ENCODE peak calls at places on chromosomes 11 and 22, in six cellular contexts. A is heart left ventricle; W is stomach; I is CD4-positive, alpha-beta T cell; B is adrenal gland; D is progenitor cell of endocrine pancreas. Z is an unnamed sample.

GRCh38 chr22:40648386-40648785 is 11.9 kb upstream of the MRTFA start:
- DNase-seq in A (no peak), D (no peak), B (no peak), W (no peak), I (no peak), Z (no peak)

GRCh38 chr11:36254739-36255138 is 34.5 kb downstream of the COMMD9 start:
- DNase-seq in D (no peak), I (no peak), A (no peak), B (no peak), W (no peak), Z (no peak)

GRCh38 chr11:34150494-34151151 is 45.2 kb downstream of the NAT10 start:
- DNase-seq in A (no peak), W (no peak), D (no peak), I (no peak), B (no peak), Z (no peak)

GRCh38 chr11:118956847-118957469 is 860 bp downstream of the UPK2 start:
- DNase-seq in W (no peak), B (no peak), D (no peak), A (no peak), I (no peak), Z (no peak)

GRCh38 chr11:43835104-43835503 is 45.5 kb upstream of the ALKBH3 start:
- DNase-seq in D (no peak), A (no peak), I (no peak), W (peak), B (peak), Z (no peak)

GRCh38 chr22:38347944-38348750 is 30.9 kb upstream of the CSNK1E start:
- DNase-seq in W (peak), I (no peak), A (no peak), B (peak), D (no peak), Z (peak)

GRCh38 chr11:47631473-47631872 is 10.9 kb downstream of the MTCH2 start:
- DNase-seq in W (no peak), B (no peak), A (no peak), I (no peak), D (no peak), Z (no peak)

GRCh38 chr11:119727523-119728081 is 1.4 kb downstream of the NECTIN1 start:
- DNase-seq in A (no peak), I (no peak), D (peak), W (peak), B (no peak), Z (no peak)

GRCh38 chr11:130737866-130738431 is 178.3 kb downstream of the SNX19 start:
- DNase-seq in B (peak), W (peak), I (no peak), A (peak), D (no peak), Z (no peak)

GRCh38 chr11:77479746-77480352 is 6.0 kb upstream of the PAK1 start:
- DNase-seq in D (no peak), A (no peak), W (no peak), I (no peak), B (no peak), Z (no peak)

GRCh38 chr11:18540207-18541009 is 13.7 kb upstream of the TSG101 start:
- DNase-seq in A (no peak), B (no peak), W (no peak), I (no peak), D (no peak), Z (no peak)

GRCh38 chr11:132844956-132845355 is 687.3 kb downstream of the OPCML start:
- DNase-seq in D (no peak), I (no peak), W (no peak), A (no peak), B (no peak), Z (no peak)

GRCh38 chr11:96200243-96200642 is 142.8 kb downstream of the MAML2 start:
- DNase-seq in D (no peak), B (no peak), A (no peak), W (no peak), I (no peak), Z (no peak)

GRCh38 chr22:45952553-45952952 is 24.4 kb downstream of the WNT7B start:
- DNase-seq in D (no peak), A (no peak), W (no peak), I (no peak), B (no peak), Z (no peak)

GRCh38 chr11:65492637-65493366 is 6.0 kb upstream of the MALAT1 start:
- DNase-seq in B (peak), D (no peak), A (peak), I (no peak), W (peak), Z (no peak)

GRCh38 chr11:88089134-88089533 is 86.1 kb downstream of the RAB38 start:
- DNase-seq in A (no peak), W (no peak), D (no peak), I (no peak), B (no peak), Z (no peak)

GRCh38 chr11:91794146-91794545 is 430.5 kb upstream of the FAT3 start:
- DNase-seq in A (no peak), W (no peak), D (no peak), I (no peak), B (no peak), Z (no peak)

GRCh38 chr11:21567628-21568290 is 625.1 kb upstream of the ANO5 start:
- DNase-seq in I (no peak), B (no peak), D (no peak), A (no peak), W (no peak), Z (no peak)

GRCh38 chr11:110185599-110185998 is 92.4 kb downstream of the ZC3H12C start:
- DNase-seq in W (no peak), A (no peak), I (no peak), B (peak), D (no peak), Z (no peak)

GRCh38 chr22:37425800-37426531 is 1.3 kb downstream of the ELFN2 start:
- DNase-seq in B (no peak), W (no peak), A (no peak), D (no peak), I (no peak), Z (no peak)

GRCh38 chr22:37943471-37944198 is 9.8 kb downstream of the C22orf23 start:
- DNase-seq in B (no peak), I (no peak), W (no peak), A (no peak), D (no peak), Z (no peak)

GRCh38 chr11:114166897-114167323 is 107.4 kb downstream of the ZBTB16 start:
- DNase-seq in W (no peak), B (no peak), D (no peak), I (no peak), A (no peak), Z (no peak)

GRCh38 chr11:23403210-23404185 is 543.2 kb upstream of the CCDC179 start:
- DNase-seq in D (no peak), B (no peak), W (no peak), A (no peak), I (no peak), Z (no peak)

DNA sequence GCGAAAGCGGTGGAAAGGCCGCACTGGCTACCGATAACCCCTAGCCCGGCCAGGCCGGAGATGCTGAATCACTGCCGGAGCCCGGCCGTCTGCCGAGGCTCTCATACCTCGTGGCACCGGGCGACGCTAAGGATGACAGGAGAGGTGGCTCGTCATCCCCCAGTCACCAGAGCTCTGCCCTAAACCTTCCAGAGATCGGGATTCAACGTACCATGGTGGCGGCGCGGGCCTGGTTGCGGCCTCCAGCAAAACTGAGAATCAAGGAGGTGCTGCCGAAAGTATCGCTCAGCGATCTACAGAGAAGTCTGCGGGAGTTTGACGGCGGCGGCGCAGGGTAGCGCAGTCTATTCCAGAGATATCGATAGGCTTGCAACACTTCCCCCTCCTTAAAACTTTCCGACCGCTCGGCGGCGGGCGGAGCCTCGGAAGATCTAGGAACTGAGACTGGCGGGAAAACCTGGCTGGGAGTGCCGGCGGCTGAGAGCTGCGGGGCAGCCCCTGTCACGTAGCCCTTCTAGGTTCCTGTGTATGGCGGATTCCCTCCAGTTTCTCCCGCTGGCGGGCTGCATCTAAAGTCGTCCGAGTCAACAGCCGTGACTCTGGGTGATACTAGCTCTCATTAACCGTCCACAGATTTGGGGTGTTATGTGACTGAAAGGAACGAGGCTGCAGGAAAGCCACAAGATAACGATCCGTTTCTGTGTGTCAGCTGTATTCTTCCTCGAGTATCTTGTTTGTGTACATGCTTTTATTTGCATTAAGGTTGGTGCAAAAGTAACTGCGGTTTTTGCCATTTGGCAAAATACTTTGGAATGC is at the start of gene PSMA1:
- DNase-seq in B (peak), D (peak), W (peak), A (peak), I (peak), Z (peak)
- TF ChIP-seq CTCF in B (peak), D (peak), W (peak), A (peak), I (peak), Z (peak)

DNA sequence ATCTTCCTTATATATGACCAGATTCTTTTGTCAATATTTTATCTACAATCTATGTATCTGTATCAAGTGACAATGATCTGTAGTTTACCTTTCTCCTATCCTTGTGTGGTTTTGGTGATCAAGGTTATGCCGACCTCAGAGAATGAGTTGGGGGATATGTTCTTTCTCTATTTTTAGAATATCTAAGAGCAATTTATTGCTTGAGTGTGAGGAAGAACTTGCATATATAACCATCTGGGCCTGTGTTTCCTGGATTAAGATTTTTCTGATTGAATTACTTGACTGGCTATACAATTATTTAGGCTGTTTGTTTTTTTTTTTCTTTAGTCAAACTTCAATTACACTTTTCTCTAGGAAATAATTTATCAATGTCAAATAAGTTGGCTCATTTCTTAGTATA is 14.0 kb upstream of the C22orf39 start:
- DNase-seq in I (no peak), A (no peak), B (no peak), D (no peak), W (no peak), Z (no peak)
- TF ChIP-seq CTCF in I (no peak), A (no peak), B (no peak), D (no peak), W (no peak), Z (no peak)

DNA sequence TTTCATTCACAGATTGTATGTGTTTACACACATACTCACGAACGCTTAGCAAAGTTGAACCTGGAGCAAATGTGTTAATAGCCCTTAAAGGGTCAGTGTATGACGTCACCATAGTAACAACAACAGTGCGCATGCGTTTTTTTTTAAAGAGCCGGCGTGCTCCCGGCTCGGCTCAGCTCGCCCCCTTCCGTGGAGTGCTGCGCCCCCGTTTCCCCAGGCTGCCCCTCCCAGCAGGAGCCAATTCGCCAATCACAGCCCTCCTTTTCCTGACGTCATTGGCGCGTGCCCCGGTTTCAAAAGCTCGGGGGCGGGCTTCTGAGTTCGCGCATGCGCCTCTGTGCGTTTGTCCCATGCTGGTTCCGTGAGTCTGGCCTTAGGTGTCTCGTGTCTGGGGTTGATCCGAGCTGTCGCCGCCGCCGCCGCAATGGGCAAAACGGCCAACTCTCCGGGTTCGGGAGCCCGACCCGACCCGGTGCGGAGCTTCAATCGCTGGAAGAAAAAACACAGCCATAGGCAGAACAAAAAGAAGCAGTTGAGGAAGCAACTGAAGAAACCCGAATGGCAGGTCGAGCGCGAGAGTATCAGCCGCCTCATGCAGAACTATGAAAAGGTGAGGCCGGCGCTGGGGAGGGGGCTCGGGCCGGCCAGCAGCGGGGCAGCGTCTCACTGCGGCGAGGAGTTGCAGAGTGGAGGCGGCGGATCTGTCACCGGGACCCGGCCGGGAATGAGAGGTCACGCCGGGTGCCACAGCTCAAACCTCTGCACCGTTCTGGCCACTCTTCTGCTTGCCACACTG is at the start of gene DDX10:
- DNase-seq in A (peak), W (peak), I (peak), D (peak), B (peak), Z (peak)
- TF ChIP-seq CTCF in A (no peak), W (no peak), I (no peak), D (no peak), B (no peak), Z (peak)

GRCh38 chr22:27335102-27335660 is 466.4 kb downstream of the MN1 start:
- DNase-seq in A (no peak), I (no peak), B (no peak), D (no peak), W (no peak), Z (peak)

GRCh38 chr22:27329471-27329870 is 472.1 kb downstream of the MN1 start:
- DNase-seq in A (no peak), I (no peak), W (no peak), B (no peak), D (no peak), Z (peak)

GRCh38 chr22:27329966-27330645 is 471.4 kb downstream of the MN1 start:
- DNase-seq in D (no peak), A (no peak), I (no peak), W (no peak), B (no peak), Z (peak)

GRCh38 chr22:27327981-27328721 is 473.4 kb downstream of the MN1 start:
- DNase-seq in D (no peak), W (no peak), B (no peak), I (no peak), A (no peak), Z (peak)

DNA sequence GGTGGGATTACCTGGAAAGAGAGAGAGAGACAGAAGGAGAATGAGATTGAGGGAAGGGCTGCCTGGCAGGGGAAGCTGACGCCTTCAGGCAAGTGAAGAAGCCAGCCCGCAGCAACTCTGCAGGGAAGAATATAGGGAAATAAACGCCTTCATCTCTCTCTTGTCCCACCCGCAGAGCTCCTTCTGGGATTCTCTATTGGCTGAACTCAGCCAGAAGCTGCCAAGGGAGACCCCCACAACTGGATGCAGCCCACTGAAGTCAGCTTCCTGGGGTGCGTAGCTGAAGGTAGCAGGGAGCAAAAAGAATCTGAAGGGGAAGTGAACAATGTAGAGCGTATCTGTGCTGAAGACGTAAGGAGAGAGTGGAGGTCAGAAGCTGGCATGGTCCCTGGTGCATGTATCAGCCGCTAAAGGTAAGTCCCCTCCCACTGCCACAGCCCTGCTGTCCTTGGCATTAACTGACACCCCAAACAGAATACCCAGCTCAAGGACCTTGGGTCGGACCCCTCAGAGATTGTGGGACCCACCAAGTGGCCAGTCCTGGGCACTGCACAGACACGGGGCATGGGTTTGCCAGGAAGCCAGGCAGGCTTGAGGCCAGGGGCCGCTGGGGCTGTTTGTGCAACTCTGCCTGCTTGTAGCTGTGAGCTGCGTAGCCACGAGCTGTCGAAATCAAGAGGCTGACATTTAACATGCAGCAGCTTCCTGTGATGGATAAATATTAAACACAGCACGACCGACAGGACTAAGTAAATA is 469.9 kb downstream of the MN1 start:
- DNase-seq in I (no peak), D (peak), B (no peak), A (no peak), W (peak), Z (peak)
- TF ChIP-seq CTCF in I (no peak), D (peak), B (no peak), A (peak), W (peak), Z (peak)

DNA sequence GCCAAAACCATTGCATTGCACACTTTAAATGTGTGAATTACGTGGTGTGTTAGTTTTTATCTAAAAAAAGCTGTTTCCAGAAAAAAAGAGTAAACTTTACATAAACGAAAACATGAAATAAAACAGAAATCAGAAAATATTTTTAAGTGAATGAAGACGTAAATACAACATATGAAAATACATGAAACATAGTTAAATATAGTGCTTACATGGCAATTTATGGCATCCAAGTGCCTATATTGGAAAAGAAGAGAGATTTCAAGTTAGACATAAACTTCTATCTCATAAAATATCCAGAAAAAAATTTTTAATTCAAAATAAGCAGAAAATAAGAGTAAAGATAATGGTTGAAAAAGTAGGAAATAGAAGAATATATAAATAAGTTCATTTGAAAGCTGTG is 11.9 kb upstream of the OR8D2 start:
- DNase-seq in I (no peak), B (no peak), W (no peak), D (no peak), A (no peak), Z (no peak)
- TF ChIP-seq CTCF in I (no peak), B (no peak), W (no peak), D (no peak), A (no peak), Z (no peak)

GRCh38 chr22:44692662-44693007 is 9.4 kb upstream of the PRR5 start:
- DNase-seq in B (no peak), I (no peak), D (no peak), A (no peak), W (no peak), Z (no peak)
- TF ChIP-seq CTCF in B (no peak), I (no peak), D (no peak), A (no peak), W (no peak), Z (no peak)

DNA sequence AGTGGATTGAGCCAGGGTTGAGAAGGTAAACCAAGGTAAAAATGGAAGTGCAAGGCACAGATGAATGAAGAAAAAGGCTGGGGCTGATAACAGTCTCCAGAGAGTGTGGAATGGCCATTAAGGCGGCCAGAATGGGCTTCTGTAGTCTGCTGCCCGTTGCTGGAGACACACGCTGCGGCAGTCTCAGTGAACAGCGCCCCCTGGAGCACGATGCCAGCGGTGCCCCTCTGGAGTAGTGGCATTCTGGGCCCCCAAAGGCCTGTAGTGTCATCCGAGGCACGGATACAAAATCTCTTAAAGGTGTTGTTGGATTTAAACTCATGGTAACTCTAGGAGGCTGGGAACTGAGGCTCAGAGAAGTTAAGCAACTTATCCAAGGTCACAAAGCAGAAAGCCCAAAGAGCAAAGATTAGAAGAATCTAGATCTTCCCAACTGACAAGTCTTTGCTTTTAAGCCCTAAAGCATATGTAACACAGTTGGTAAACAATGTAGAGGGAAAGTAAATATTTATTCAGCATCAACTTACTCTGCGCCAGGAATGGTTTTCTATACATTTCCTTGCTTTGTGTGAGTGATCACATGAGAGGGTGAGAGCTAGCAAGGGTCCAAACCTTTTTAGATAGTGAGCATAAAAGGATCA is 18.2 kb downstream of the KCNJ1 start:
- DNase-seq in W (peak), D (peak), B (peak), I (peak), A (peak), Z (no peak)
- TF ChIP-seq CTCF in W (peak), D (peak), B (peak), I (peak), A (peak), Z (peak)